ENCODE peak calls at places on chromosomes 4 and X, in ten cellular contexts. Z, M, L, V, F, P, H, K, D and T are unnamed samples.

GRCh38 chrX:136765957-136766356 is 14.8 kb downstream of the ARHGEF6 start:
- DNase-seq in K (no peak), V (no peak), M (no peak), H (no peak), P (no peak), D (no peak), Z (no peak), L (no peak), F (no peak), T (no peak)

GRCh38 chrX:135384161-135384836 is 37.4 kb upstream of the SMIM10L2A start:
- DNase-seq in D (no peak), Z (no peak), K (no peak), M (peak), H (no peak), P (peak), V (no peak), F (no peak), L (no peak), T (no peak)

GRCh38 chrX:112527903-112528302 is 151.8 kb downstream of the LHFPL1 start:
- DNase-seq in M (no peak), H (no peak), D (no peak), K (no peak), F (no peak), Z (no peak), V (no peak), P (no peak), L (no peak), T (no peak)

GRCh38 chrX:14354541-14354940 is 174.8 kb upstream of the GLRA2 start:
- DNase-seq in D (peak), L (no peak), V (peak), K (peak), M (no peak), Z (no peak), H (no peak), P (no peak), F (no peak), T (no peak)

GRCh38 chr4:143084566-143084965 is 100.2 kb upstream of the USP38 start:
- DNase-seq in L (no peak), K (no peak), D (no peak), H (no peak), V (no peak), M (no peak), Z (no peak), F (no peak), P (no peak), T (no peak)

GRCh38 chr4:8696369-8697127 is 104.0 kb downstream of the CPZ start:
- DNase-seq in H (no peak), M (no peak), K (no peak), Z (no peak), L (no peak), V (no peak), P (no peak), D (no peak), F (no peak), T (no peak)

GRCh38 chr4:374298-375160 is 36.9 kb downstream of the ZNF141 start:
- DNase-seq in D (no peak), Z (no peak), L (no peak), M (no peak), K (no peak), H (no peak), F (no peak), P (no peak), V (no peak), T (no peak)

GRCh38 chr4:137203601-137204000 is 328.7 kb downstream of the PCDH18 start:
- DNase-seq in V (peak), L (no peak), K (peak), M (no peak), D (no peak), F (no peak), P (no peak), H (peak), Z (no peak), T (no peak)

GRCh38 chrX:139882299-139882698 is 50.6 kb downstream of the ATP11C start:
- DNase-seq in D (no peak), F (no peak), Z (no peak), M (no peak), L (no peak), H (peak), P (no peak), K (peak), V (no peak), T (no peak)